ENCODE peak calls at places on chromosome 15, in five cellular contexts. G is cardiac fibroblast, O is lower leg skin, A is COR-L47, J is NCI-H2171 treated with DMSO at 0.1 percent for 48 hours. S is an unnamed sample.
A peak's percentile ranks its signal among the peaks of the same experiment; 100 is the strongest.

GRCh38 chr15:89492934-89493631 is 3.3 kb downstream of the RHCG start:
- DNase-seq in G (no peak), O (no peak), A (no peak), J (no peak), S (no peak)

GRCh38 chr15:38612159-38612863 is 47.7 kb upstream of the RASGRP1 start:
- DNase-seq in G (no peak), O (no peak), A (no peak), J (no peak), S (no peak)

GRCh38 chr15:28952666-28953491 is 67.1 kb downstream of the APBA2 start:
- DNase-seq in G (no peak), O (no peak), A (no peak), J (peak; percentile 82), S (no peak)

GRCh38 chr15:64622410-64623260 is 152.8 kb downstream of the RBPMS2 start:
- DNase-seq in G (no peak), O (no peak), A (no peak), J (no peak), S (no peak)

GRCh38 chr15:88193415-88193814 is 63.1 kb downstream of the NTRK3 start:
- DNase-seq in G (no peak), O (no peak), A (no peak), J (no peak), S (no peak)

GRCh38 chr15:31389576-31389975 is 62.9 kb downstream of the KLF13 start:
- DNase-seq in G (no peak), O (peak; percentile 11), A (no peak), J (no peak), S (no peak)

GRCh38 chr15:68821898-68822380 is 1.2 kb upstream of the ANP32A start:
- DNase-seq in G (no peak), O (no peak), A (no peak), J (peak; percentile 20), S (peak; percentile 3)

GRCh38 chr15:99925661-99926461 is 192.6 kb upstream of the LYSMD4 start:
- DNase-seq in G (peak; percentile 11), O (peak; percentile 62), A (peak; percentile 51), J (peak; percentile 25), S (no peak)

GRCh38 chr15:85622432-85622831 is 172.3 kb downstream of the KLHL25 start:
- DNase-seq in G (no peak), O (no peak), A (no peak), J (no peak), S (no peak)